ENCODE peak calls at places on chromosome 9, in nine cellular contexts. X is cardiac fibroblast; L is head of caudate nucleus; O is right cardiac atrium; U is activated naive CD8-positive, alpha-beta T cell treated with anti-CD3 and anti-CD28 coated beads for 36 hours; H is NCI-H1694 treated with DMSO at 0.1 percent for 48 hours; V is epithelial cell of esophagus; W is kidney tubule cell; R is GM12864. M is an unnamed sample.

GRCh38 chr9:133994359-133995011 is 2.4 kb upstream of the VAV2 start:
- DNase-seq in X (peak; percentile 74), L (peak; percentile 86), O (peak; percentile 93), U (peak; percentile 77), H (peak; percentile 27), V (peak; percentile 66), W (peak; percentile 70), R (no peak), M (peak; percentile 60)

GRCh38 chr9:137294684-137295312 is 7.3 kb downstream of the NRARP start:
- DNase-seq in X (peak; percentile 68), L (no peak), O (peak; percentile 64), U (no peak), H (peak; percentile 16), V (peak; percentile 51), W (peak; percentile 23), R (no peak), M (no peak)

GRCh38 chr9:21825637-21826036 is 23.2 kb downstream of the MTAP start:
- DNase-seq in X (no peak), L (no peak), O (no peak), U (no peak), H (no peak), V (no peak), W (peak; percentile 63), R (no peak), M (no peak)

GRCh38 chr9:18255158-18255629 is 218.8 kb upstream of the ADAMTSL1 start:
- DNase-seq in X (peak; percentile 92), L (peak; percentile 90), O (peak; percentile 80), U (peak; percentile 62), H (peak; percentile 69), V (peak; percentile 83), W (peak; percentile 82), R (peak; percentile 24), M (peak; percentile 77)

GRCh38 chr9:18806277-18806676 is 226.7 kb downstream of the SAXO1 start:
- DNase-seq in X (no peak), L (no peak), O (no peak), U (no peak), H (no peak), V (no peak), W (no peak), R (no peak), M (no peak)

GRCh38 chr9:137429974-137430722 is 7.0 kb downstream of the NOXA1 start:
- DNase-seq in X (no peak), L (no peak), O (peak; percentile 56), U (no peak), H (no peak), V (no peak), W (no peak), R (no peak), M (no peak)

GRCh38 chr9:72577212-72577753 is 55.9 kb downstream of the TMC1 start:
- DNase-seq in X (peak; percentile 93), L (no peak), O (no peak), U (no peak), H (no peak), V (peak; percentile 93), W (peak; percentile 75), R (no peak), M (peak; percentile 85)

GRCh38 chr9:111900934-111901612 is 4.5 kb downstream of the UGCG start:
- DNase-seq in X (no peak), L (no peak), O (no peak), U (no peak), H (no peak), V (no peak), W (peak; percentile 54), R (no peak), M (no peak)

M was measured in HT1080.